ENCODE peak calls at places on chromosomes 16 and 17, in ten cellular contexts. H is HTR-8/SVneo, K is neuronal stem cell, U is HFFc6, N is M059J, Z is C1 segment of cervical spinal cord, T is fibroblast of mammary gland, L is anterior cingulate cortex, R is HAP-1, O is naive B cell. Y is an unnamed sample.

GRCh38 chr16:23045025-23045424 is 104.2 kb downstream of the USP31 start:
- DNase-seq in H (no peak), K (no peak), U (no peak), N (no peak), Z (no peak), T (no peak), L (no peak), R (no peak), O (no peak), Y (no peak)

GRCh38 chr17:44911133-44912001 is 3.9 kb downstream of the GFAP start:
- DNase-seq in H (peak; percentile 55), K (peak; percentile 55), U (peak; percentile 44), N (no peak), Z (peak; percentile 76), T (peak; percentile 49), L (no peak), R (peak; percentile 84), O (peak; percentile 24), Y (peak; percentile 84)

GRCh38 chr17:77863814-77864161 is 94.7 kb upstream of the TNRC6C start:
- DNase-seq in H (no peak), K (no peak), U (no peak), N (no peak), Z (no peak), T (no peak), L (no peak), R (no peak), O (no peak), Y (no peak)

GRCh38 chr17:9206989-9207317 is 185.6 kb downstream of the NTN1 start:
- DNase-seq in H (no peak), K (no peak), U (no peak), N (no peak), Z (no peak), T (peak; percentile 18), L (no peak), R (no peak), O (no peak), Y (no peak)

GRCh38 chr16:78770353-78771091 is 671.1 kb downstream of the WWOX start:
- DNase-seq in H (no peak), K (peak; percentile 43), U (no peak), N (peak; percentile 4), Z (peak; percentile 46), T (peak; percentile 39), L (peak; percentile 24), R (peak; percentile 69), O (peak; percentile 62), Y (peak; percentile 76)

GRCh38 chr17:58956997-58957724 is 149.5 kb downstream of the TRIM37 start:
- DNase-seq in H (peak; percentile 30), K (no peak), U (peak; percentile 14), N (peak; percentile 33), Z (no peak), T (peak; percentile 81), L (no peak), R (no peak), O (no peak), Y (no peak)

GRCh38 chr17:40975516-40975915 is 8.6 kb downstream of the KRT40 start:
- DNase-seq in H (no peak), K (no peak), U (no peak), N (no peak), Z (no peak), T (no peak), L (no peak), R (no peak), O (no peak), Y (no peak)

GRCh38 chr16:88381820-88382451 is 823 bp upstream of the ZNF469 start:
- DNase-seq in H (no peak), K (no peak), U (no peak), N (no peak), Z (no peak), T (no peak), L (no peak), R (peak; percentile 90), O (no peak), Y (no peak)

Y was measured in neural progenitor cell.